ENCODE peak calls at places on chromosome 7, in six cellular contexts. One of them, this sample, is unnamed.

GRCh38 chr7:154774303-154774702 is 228.6 kb downstream of the PAXIP1 start:
- DNase-seq in body of pancreas: no peak
- DNase-seq in kidney: no peak
- DNase-seq in cardiac muscle cell: no peak
- DNase-seq in neuronal stem cell: no peak
- DNase-seq in tibial artery: no peak
- DNase-seq in this sample: no peak

GRCh38 chr7:132947011-132947410 is 134.9 kb downstream of the CHCHD3 start:
- DNase-seq in tibial artery: no peak
- DNase-seq in cardiac muscle cell: no peak
- DNase-seq in kidney: no peak
- DNase-seq in body of pancreas: no peak
- DNase-seq in neuronal stem cell: no peak
- DNase-seq in this sample: no peak

GRCh38 chr7:132393789-132394261 is 182.4 kb downstream of the PLXNA4 start:
- DNase-seq in tibial artery: peak
- DNase-seq in neuronal stem cell: no peak
- DNase-seq in kidney: peak
- DNase-seq in cardiac muscle cell: peak
- DNase-seq in body of pancreas: peak
- DNase-seq in this sample: peak

GRCh38 chr7:80791509-80791929 is 127.3 kb downstream of the SEMA3C start:
- DNase-seq in body of pancreas: no peak
- DNase-seq in tibial artery: no peak
- DNase-seq in kidney: no peak
- DNase-seq in neuronal stem cell: no peak
- DNase-seq in cardiac muscle cell: no peak
- DNase-seq in this sample: no peak

GRCh38 chr7:155303897-155304296 is 6.2 kb downstream of the INSIG1 start:
- DNase-seq in neuronal stem cell: no peak
- DNase-seq in cardiac muscle cell: no peak
- DNase-seq in tibial artery: no peak
- DNase-seq in kidney: no peak
- DNase-seq in body of pancreas: no peak
- DNase-seq in this sample: no peak

GRCh38 chr7:137930616-137931015 is 71.3 kb downstream of the CREB3L2 start:
- DNase-seq in cardiac muscle cell: peak
- DNase-seq in body of pancreas: no peak
- DNase-seq in neuronal stem cell: no peak
- DNase-seq in tibial artery: no peak
- DNase-seq in kidney: no peak
- DNase-seq in this sample: no peak

GRCh38 chr7:140521426-140521825 is 42.1 kb upstream of the MKRN1 start:
- DNase-seq in cardiac muscle cell: no peak
- DNase-seq in neuronal stem cell: no peak
- DNase-seq in body of pancreas: no peak
- DNase-seq in tibial artery: no peak
- DNase-seq in kidney: no peak
- DNase-seq in this sample: no peak

GRCh38 chr7:39589323-39590111 is 23.3 kb downstream of the YAE1 start:
- DNase-seq in cardiac muscle cell: peak
- DNase-seq in tibial artery: no peak
- DNase-seq in body of pancreas: no peak
- DNase-seq in neuronal stem cell: peak
- DNase-seq in kidney: no peak
- DNase-seq in this sample: no peak

GRCh38 chr7:82595176-82595575 is 151.6 kb upstream of the CACNA2D1 start:
- DNase-seq in tibial artery: no peak
- DNase-seq in body of pancreas: no peak
- DNase-seq in kidney: no peak
- DNase-seq in cardiac muscle cell: no peak
- DNase-seq in neuronal stem cell: no peak
- DNase-seq in this sample: no peak

GRCh38 chr7:77415822-77416620 is at the start of gene GSAP:
- DNase-seq in neuronal stem cell: peak
- DNase-seq in cardiac muscle cell: peak
- DNase-seq in body of pancreas: peak
- DNase-seq in kidney: peak
- DNase-seq in tibial artery: peak
- DNase-seq in this sample: peak

GRCh38 chr7:123562121-123562520 is 4.5 kb upstream of the NDUFA5 start:
- DNase-seq in tibial artery: no peak
- DNase-seq in cardiac muscle cell: no peak
- DNase-seq in body of pancreas: no peak
- DNase-seq in kidney: no peak
- DNase-seq in neuronal stem cell: no peak
- DNase-seq in this sample: no peak

DNA sequence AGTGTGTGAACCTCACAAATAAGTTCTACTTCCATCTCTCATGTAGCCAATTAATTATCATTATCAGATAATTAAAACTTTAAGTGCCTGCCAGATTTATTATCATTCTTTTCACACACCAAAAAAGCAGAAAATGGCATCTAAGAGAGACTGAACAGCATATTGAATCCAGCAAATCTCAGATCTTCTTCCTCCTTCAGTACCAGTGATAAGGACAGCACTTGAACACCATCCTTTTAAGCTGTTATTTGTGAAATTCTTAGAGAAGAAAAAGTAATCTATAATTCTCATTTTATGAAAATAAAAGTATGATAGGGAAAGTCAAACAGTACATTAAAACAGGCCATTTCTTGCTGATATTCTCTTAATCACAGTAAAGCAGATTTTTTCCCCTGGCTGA is 104.5 kb downstream of the ELAPOR2 start:
- DNase-seq in neuronal stem cell: no peak
- DNase-seq in kidney: no peak
- DNase-seq in body of pancreas: no peak
- DNase-seq in tibial artery: no peak
- DNase-seq in cardiac muscle cell: no peak
- DNase-seq in this sample: no peak
- H3K27ac ChIP-seq in neuronal stem cell: no peak
- H3K27ac ChIP-seq in kidney: no peak
- H3K27ac ChIP-seq in body of pancreas: no peak
- H3K27ac ChIP-seq in tibial artery: no peak
- H3K27ac ChIP-seq in cardiac muscle cell: no peak
- H3K27ac ChIP-seq in this sample: no peak

GRCh38 chr7:51290702-51291290 is 25.8 kb downstream of the COBL start:
- DNase-seq in cardiac muscle cell: no peak
- DNase-seq in neuronal stem cell: no peak
- DNase-seq in tibial artery: no peak
- DNase-seq in body of pancreas: no peak
- DNase-seq in kidney: peak
- DNase-seq in this sample: no peak
- H3K27ac ChIP-seq in cardiac muscle cell: no peak
- H3K27ac ChIP-seq in neuronal stem cell: no peak
- H3K27ac ChIP-seq in tibial artery: no peak
- H3K27ac ChIP-seq in body of pancreas: no peak
- H3K27ac ChIP-seq in kidney: no peak
- H3K27ac ChIP-seq in this sample: peak

GRCh38 chr7:69198250-69198649 is 400.0 kb upstream of the AUTS2 start:
- DNase-seq in body of pancreas: no peak
- DNase-seq in cardiac muscle cell: no peak
- DNase-seq in neuronal stem cell: no peak
- DNase-seq in tibial artery: no peak
- DNase-seq in kidney: no peak
- DNase-seq in this sample: no peak
- H3K27ac ChIP-seq in body of pancreas: no peak
- H3K27ac ChIP-seq in cardiac muscle cell: no peak
- H3K27ac ChIP-seq in neuronal stem cell: no peak
- H3K27ac ChIP-seq in tibial artery: no peak
- H3K27ac ChIP-seq in kidney: no peak
- H3K27ac ChIP-seq in this sample: no peak

DNA sequence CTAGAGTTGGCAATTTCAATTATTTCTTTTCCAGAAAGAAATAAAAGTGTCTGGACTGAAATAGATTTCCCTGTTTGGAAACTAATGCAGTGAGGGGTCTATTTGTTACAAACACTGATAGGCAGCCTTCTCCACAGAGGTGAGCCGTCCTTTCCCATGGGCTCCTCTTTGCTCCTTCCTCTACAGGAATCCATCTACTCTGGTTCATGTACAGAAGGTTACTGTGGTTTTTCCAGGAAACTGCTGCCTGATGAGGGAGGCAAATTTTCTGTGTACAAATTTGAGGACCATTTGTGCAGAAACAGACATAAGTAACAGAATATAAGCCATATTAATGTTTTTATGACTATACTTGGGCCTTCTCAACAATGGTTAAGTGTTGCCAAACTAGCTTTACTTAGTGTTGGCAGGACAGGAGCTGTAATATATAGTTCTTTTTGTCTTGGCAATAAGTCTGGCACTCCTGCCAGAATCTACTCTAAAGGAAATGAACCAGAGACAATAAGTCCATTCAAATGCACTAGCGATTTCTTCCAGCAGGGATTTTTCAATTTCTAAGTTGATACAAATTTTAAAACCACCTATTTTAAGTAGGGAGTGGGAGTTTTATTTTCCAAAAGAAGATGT is 91.2 kb upstream of the NFE2L3 start:
- DNase-seq in neuronal stem cell: no peak
- DNase-seq in kidney: no peak
- DNase-seq in tibial artery: no peak
- DNase-seq in cardiac muscle cell: peak
- DNase-seq in body of pancreas: no peak
- DNase-seq in this sample: no peak
- H3K27ac ChIP-seq in neuronal stem cell: no peak
- H3K27ac ChIP-seq in kidney: no peak
- H3K27ac ChIP-seq in tibial artery: no peak
- H3K27ac ChIP-seq in cardiac muscle cell: no peak
- H3K27ac ChIP-seq in body of pancreas: peak
- H3K27ac ChIP-seq in this sample: no peak

This sample was measured in heart right ventricle.